ENCODE peak calls at places on chromosomes 1 and 21, in six cellular contexts. F is stimulated activated CD4-positive, alpha-beta T cell treated with anti-CD3 and anti-CD28 coated beads, Interleukin-4, amount 100 ng/mL, for 48 hours; M is lung microvascular endothelial cell; L is omental fat pad; D is iris pigment epithelial cell; X is T-helper 9 cell. K is an unnamed sample.

GRCh38 chr1:22592919-22593790 is 29.9 kb downstream of the EPHA8 start:
- DNase-seq in X (no peak), D (no peak), M (no peak), F (no peak), L (no peak), K (no peak)

GRCh38 chr1:208036177-208036808 is 125.4 kb upstream of the CD34 start:
- DNase-seq in X (no peak), L (no peak), F (no peak), M (no peak), D (peak; percentile 29), K (no peak)

GRCh38 chr1:223340637-223341036 is 23.3 kb downstream of the SUSD4 start:
- DNase-seq in L (no peak), D (no peak), F (no peak), X (no peak), M (no peak), K (no peak)

GRCh38 chr1:77473690-77474089 is 191.9 kb downstream of the AK5 start:
- DNase-seq in F (no peak), X (no peak), M (peak; percentile 17), L (no peak), D (peak; percentile 81), K (no peak)

GRCh38 chr1:172720325-172720724 is 61.4 kb downstream of the FASLG start:
- DNase-seq in X (no peak), M (no peak), L (no peak), F (no peak), D (no peak), K (no peak)

GRCh38 chr1:212186427-212187207 is 98.6 kb upstream of the PPP2R5A start:
- DNase-seq in L (no peak), F (no peak), D (no peak), M (no peak), X (no peak), K (no peak)

GRCh38 chr1:79599257-79599656 is 592.7 kb upstream of the ADGRL4 start:
- DNase-seq in L (no peak), M (no peak), F (no peak), X (no peak), D (no peak), K (no peak)

GRCh38 chr1:158893654-158894053 is 37.7 kb upstream of the PYHIN1 start:
- DNase-seq in X (no peak), D (no peak), M (no peak), F (no peak), L (no peak), K (no peak)

GRCh38 chr1:109730666-109731065 is 10.2 kb downstream of the GSTM3 start:
- DNase-seq in M (no peak), X (no peak), D (peak; percentile 15), F (no peak), L (no peak), K (no peak)

GRCh38 chr21:20276377-20276776 is 721.8 kb upstream of the NCAM2 start:
- DNase-seq in X (no peak), F (no peak), D (no peak), M (no peak), L (no peak), K (no peak)

GRCh38 chr21:29172282-29172681 is 41.8 kb downstream of the MAP3K7CL start:
- DNase-seq in L (no peak), X (no peak), D (no peak), F (no peak), M (peak; percentile 76), K (no peak)

GRCh38 chr1:168531605-168532345 is 12.0 kb downstream of the XCL2 start:
- DNase-seq in L (no peak), F (no peak), M (no peak), D (no peak), X (no peak), K (no peak)

GRCh38 chr1:200294241-200294640 is 115.6 kb downstream of the ZNF281 start:
- DNase-seq in X (no peak), L (no peak), F (no peak), M (no peak), D (no peak), K (no peak)

GRCh38 chr1:32993215-32993566 is 28.6 kb upstream of the RNF19B start:
- DNase-seq in D (no peak), F (no peak), L (no peak), X (no peak), M (no peak), K (no peak)

GRCh38 chr1:222801067-222801466 is 13.8 kb upstream of the DISP1 start:
- DNase-seq in X (no peak), L (no peak), F (no peak), M (no peak), D (no peak), K (no peak)

GRCh38 chr1:225700164-225700740 is 47.3 kb upstream of the ENAH start:
- DNase-seq in L (no peak), F (no peak), D (peak; percentile 98), M (peak; percentile 96), X (no peak), K (no peak)

GRCh38 chr1:153293847-153294246 is 18.9 kb downstream of the PGLYRP3 start:
- DNase-seq in X (no peak), D (no peak), M (no peak), L (no peak), F (no peak), K (no peak)

GRCh38 chr1:100614570-100614969 is 76.6 kb downstream of the GPR88 start:
- DNase-seq in L (no peak), X (no peak), D (no peak), M (no peak), F (no peak), K (no peak)

GRCh38 chr1:53509775-53510174 is 50.6 kb downstream of the DMRTB1 start:
- DNase-seq in X (no peak), M (no peak), D (no peak), F (no peak), L (no peak), K (no peak)

GRCh38 chr1:91753878-91754277 is 132.1 kb downstream of the TGFBR3 start:
- DNase-seq in D (no peak), F (no peak), X (no peak), L (no peak), M (no peak), K (no peak)

GRCh38 chr1:47449702-47450552 is 12.1 kb downstream of the FOXD2 start:
- DNase-seq in D (no peak), M (peak; percentile 42), L (no peak), X (no peak), F (no peak), K (no peak)

GRCh38 chr1:44300882-44301281 is 54.2 kb downstream of the ERI3 start:
- DNase-seq in X (no peak), L (no peak), F (no peak), M (no peak), D (no peak), K (no peak)

GRCh38 chr1:4371849-4372248 is 282.6 kb upstream of the AJAP1 start:
- DNase-seq in M (no peak), D (no peak), F (no peak), X (no peak), L (no peak), K (no peak)

GRCh38 chr1:85577421-85578320 is 2.9 kb upstream of the CCN1 start:
- DNase-seq in L (no peak), M (peak; percentile 66), X (no peak), F (no peak), D (peak; percentile 89), K (no peak)

GRCh38 chr1:8025061-8025670 is 943 bp downstream of the ERRFI1 start:
- DNase-seq in D (peak; percentile 64), M (no peak), F (no peak), L (no peak), X (no peak), K (no peak)

GRCh38 chr1:183416850-183417690 is 1.1 kb downstream of the NMNAT2 start:
- DNase-seq in X (peak; percentile 4), M (peak; percentile 65), L (peak; percentile 25), F (peak; percentile 11), D (peak; percentile 58), K (peak; percentile 32)

GRCh38 chr1:230170610-230171009 is 103.6 kb downstream of the GALNT2 start:
- DNase-seq in X (no peak), D (no peak), F (no peak), L (no peak), M (no peak), K (no peak)

GRCh38 chr1:87682565-87682964 is 353.9 kb downstream of the LMO4 start:
- DNase-seq in D (no peak), L (no peak), F (no peak), X (no peak), M (no peak), K (no peak)

GRCh38 chr1:220696226-220696862 is 6.2 kb downstream of the C1orf115 start:
- DNase-seq in D (no peak), F (no peak), M (no peak), L (no peak), X (no peak), K (no peak)

GRCh38 chr1:39102537-39103320 is 76.6 kb downstream of the NDUFS5 start:
- DNase-seq in D (peak; percentile 81), M (peak; percentile 73), L (no peak), X (no peak), F (no peak), K (no peak)

GRCh38 chr1:207032528-207033017 is at the start of gene C1orf116:
- DNase-seq in D (no peak), M (no peak), F (no peak), L (no peak), X (no peak), K (peak; percentile 91)

GRCh38 chr1:214018605-214019268 is 31.0 kb downstream of the PROX1 start:
- DNase-seq in M (peak; percentile 74), D (no peak), L (no peak), F (no peak), X (no peak), K (no peak)

K was measured in breast epithelium.